ENCODE peak calls at places on chromosomes 5 and 9, in six cellular contexts. One of them, this sample, is unnamed.

GRCh38 chr5:124104813-124105212 is 592.8 kb downstream of the CSNK1G3 start:
- DNase-seq in K562: no peak
- DNase-seq in GM12878: no peak
- DNase-seq in HepG2: no peak
- DNase-seq in A549: no peak
- DNase-seq in endothelial cell of umbilical vein: no peak
- DNase-seq in this sample: no peak

GRCh38 chr5:140767444-140767843 is 18.5 kb upstream of the PCDHA1 start:
- DNase-seq in HepG2: no peak
- DNase-seq in endothelial cell of umbilical vein: no peak
- DNase-seq in A549: no peak
- DNase-seq in K562: no peak
- DNase-seq in GM12878: no peak
- DNase-seq in this sample: no peak

GRCh38 chr5:38009754-38010386 is 170.0 kb upstream of the GDNF start:
- DNase-seq in A549: no peak
- DNase-seq in GM12878: no peak
- DNase-seq in endothelial cell of umbilical vein: no peak
- DNase-seq in HepG2: no peak
- DNase-seq in K562: no peak
- DNase-seq in this sample: no peak

GRCh38 chr5:5881294-5881693 is 458.8 kb downstream of the ICE1 start:
- DNase-seq in endothelial cell of umbilical vein: no peak
- DNase-seq in K562: no peak
- DNase-seq in HepG2: no peak
- DNase-seq in A549: no peak
- DNase-seq in GM12878: no peak
- DNase-seq in this sample: no peak

GRCh38 chr5:135079760-135080159 is 45.7 kb upstream of the PITX1 start:
- DNase-seq in A549: no peak
- DNase-seq in HepG2: no peak
- DNase-seq in endothelial cell of umbilical vein: no peak
- DNase-seq in K562: no peak
- DNase-seq in GM12878: no peak
- DNase-seq in this sample: no peak

GRCh38 chr5:95843733-95844223 is 21.3 kb upstream of the GLRX start:
- DNase-seq in K562: no peak
- DNase-seq in endothelial cell of umbilical vein: no peak
- DNase-seq in HepG2: no peak
- DNase-seq in A549: no peak
- DNase-seq in GM12878: no peak
- DNase-seq in this sample: no peak

GRCh38 chr5:26761040-26761439 is 277.3 kb downstream of the CDH9 start:
- DNase-seq in GM12878: no peak
- DNase-seq in HepG2: no peak
- DNase-seq in endothelial cell of umbilical vein: no peak
- DNase-seq in A549: no peak
- DNase-seq in K562: no peak
- DNase-seq in this sample: no peak

GRCh38 chr5:36160617-36161016 is 8.7 kb downstream of the SKP2 start:
- DNase-seq in A549: no peak
- DNase-seq in endothelial cell of umbilical vein: no peak
- DNase-seq in K562: no peak
- DNase-seq in GM12878: no peak
- DNase-seq in HepG2: no peak
- DNase-seq in this sample: no peak

GRCh38 chr9:131179561-131180219 is 54.3 kb downstream of the NUP214 start:
- DNase-seq in A549: no peak
- DNase-seq in endothelial cell of umbilical vein: peak; percentile 6
- DNase-seq in GM12878: peak; percentile 28
- DNase-seq in HepG2: no peak
- DNase-seq in K562: no peak
- DNase-seq in this sample: no peak

GRCh38 chr5:73357576-73357975 is 91.0 kb downstream of the FOXD1 start:
- DNase-seq in K562: no peak
- DNase-seq in A549: no peak
- DNase-seq in HepG2: no peak
- DNase-seq in GM12878: no peak
- DNase-seq in endothelial cell of umbilical vein: no peak
- DNase-seq in this sample: no peak

GRCh38 chr9:88889386-88889785 is 101.9 kb upstream of the S1PR3 start:
- DNase-seq in K562: no peak
- DNase-seq in A549: no peak
- DNase-seq in endothelial cell of umbilical vein: peak; percentile 9
- DNase-seq in HepG2: no peak
- DNase-seq in GM12878: no peak
- DNase-seq in this sample: no peak

GRCh38 chr9:118929317-118929716 is 439.9 kb downstream of the BRINP1 start:
- DNase-seq in K562: no peak
- DNase-seq in endothelial cell of umbilical vein: no peak
- DNase-seq in HepG2: no peak
- DNase-seq in A549: no peak
- DNase-seq in GM12878: no peak
- DNase-seq in this sample: no peak

GRCh38 chr5:173917788-173918786 is 29.9 kb downstream of the CPEB4 start:
- DNase-seq in HepG2: peak; percentile 37
- DNase-seq in endothelial cell of umbilical vein: peak; percentile 93
- DNase-seq in K562: peak; percentile 54
- DNase-seq in A549: peak; percentile 83
- DNase-seq in GM12878: peak; percentile 86
- DNase-seq in this sample: peak; percentile 87

GRCh38 chr5:68033961-68034581 is 181.5 kb upstream of the PIK3R1 start:
- DNase-seq in endothelial cell of umbilical vein: peak; percentile 15
- DNase-seq in A549: no peak
- DNase-seq in K562: no peak
- DNase-seq in HepG2: no peak
- DNase-seq in GM12878: no peak
- DNase-seq in this sample: no peak

GRCh38 chr5:145838276-145838675 is 3.1 kb upstream of the PRELID2 start:
- DNase-seq in HepG2: peak; percentile 19
- DNase-seq in K562: no peak
- DNase-seq in endothelial cell of umbilical vein: no peak
- DNase-seq in GM12878: no peak
- DNase-seq in A549: no peak
- DNase-seq in this sample: no peak

GRCh38 chr9:83701769-83702168 is 6.0 kb downstream of the UBQLN1 start:
- DNase-seq in A549: no peak
- DNase-seq in K562: no peak
- DNase-seq in endothelial cell of umbilical vein: peak; percentile 88
- DNase-seq in HepG2: no peak
- DNase-seq in GM12878: no peak
- DNase-seq in this sample: no peak

GRCh38 chr9:89902450-89902849 is 297.6 kb downstream of the GADD45G start:
- DNase-seq in endothelial cell of umbilical vein: no peak
- DNase-seq in GM12878: no peak
- DNase-seq in K562: no peak
- DNase-seq in A549: no peak
- DNase-seq in HepG2: no peak
- DNase-seq in this sample: no peak

GRCh38 chr5:65394078-65394477 is 87.6 kb downstream of the ADAMTS6 start:
- DNase-seq in K562: no peak
- DNase-seq in HepG2: peak; percentile 12
- DNase-seq in endothelial cell of umbilical vein: peak; percentile 17
- DNase-seq in GM12878: no peak
- DNase-seq in A549: no peak
- DNase-seq in this sample: no peak

GRCh38 chr9:84343111-84343521 is 2.6 kb upstream of the SLC28A3 start:
- DNase-seq in K562: no peak
- DNase-seq in HepG2: no peak
- DNase-seq in A549: no peak
- DNase-seq in GM12878: no peak
- DNase-seq in endothelial cell of umbilical vein: no peak
- DNase-seq in this sample: no peak

GRCh38 chr5:99034336-99034735 is 105.5 kb upstream of the CHD1 start:
- DNase-seq in A549: no peak
- DNase-seq in endothelial cell of umbilical vein: peak; percentile 58
- DNase-seq in GM12878: no peak
- DNase-seq in K562: no peak
- DNase-seq in HepG2: no peak
- DNase-seq in this sample: no peak

GRCh38 chr5:68777145-68777544 is 316.7 kb upstream of the SLC30A5 start:
- DNase-seq in A549: no peak
- DNase-seq in K562: no peak
- DNase-seq in GM12878: no peak
- DNase-seq in HepG2: no peak
- DNase-seq in endothelial cell of umbilical vein: no peak
- DNase-seq in this sample: no peak

GRCh38 chr5:30197662-30198061 is 995.8 kb upstream of the CDH6 start:
- DNase-seq in GM12878: no peak
- DNase-seq in K562: no peak
- DNase-seq in endothelial cell of umbilical vein: no peak
- DNase-seq in HepG2: no peak
- DNase-seq in A549: no peak
- DNase-seq in this sample: peak; percentile 6
- TF ChIP-seq MAX in GM12878: no peak
- TF ChIP-seq MAX in K562: no peak
- TF ChIP-seq MAX in endothelial cell of umbilical vein: no peak
- TF ChIP-seq MAX in HepG2: no peak
- TF ChIP-seq MAX in A549: no peak
- TF ChIP-seq MAX in this sample: no peak

GRCh38 chr9:134386951-134387831 is 60.9 kb downstream of the RXRA start:
- DNase-seq in A549: no peak
- DNase-seq in GM12878: no peak
- DNase-seq in K562: no peak
- DNase-seq in HepG2: no peak
- DNase-seq in endothelial cell of umbilical vein: no peak
- DNase-seq in this sample: no peak
- TF ChIP-seq POLR2A in A549: no peak
- TF ChIP-seq POLR2A in GM12878: no peak
- TF ChIP-seq POLR2A in K562: no peak
- TF ChIP-seq POLR2A in HepG2: no peak
- TF ChIP-seq POLR2A in endothelial cell of umbilical vein: no peak
- TF ChIP-seq POLR2A in this sample: no peak

GRCh38 chr5:152532714-152533113 is 127.6 kb upstream of the NMUR2 start:
- DNase-seq in A549: peak; percentile 28
- DNase-seq in GM12878: peak; percentile 15
- DNase-seq in HepG2: peak; percentile 33
- DNase-seq in K562: no peak
- DNase-seq in endothelial cell of umbilical vein: peak; percentile 47
- DNase-seq in this sample: peak; percentile 56
- TF ChIP-seq MYC in A549: no peak
- TF ChIP-seq MYC in GM12878: no peak
- TF ChIP-seq MYC in HepG2: no peak
- TF ChIP-seq MYC in K562: no peak
- TF ChIP-seq MYC in endothelial cell of umbilical vein: no peak
- TF ChIP-seq MYC in this sample: no peak

DNA sequence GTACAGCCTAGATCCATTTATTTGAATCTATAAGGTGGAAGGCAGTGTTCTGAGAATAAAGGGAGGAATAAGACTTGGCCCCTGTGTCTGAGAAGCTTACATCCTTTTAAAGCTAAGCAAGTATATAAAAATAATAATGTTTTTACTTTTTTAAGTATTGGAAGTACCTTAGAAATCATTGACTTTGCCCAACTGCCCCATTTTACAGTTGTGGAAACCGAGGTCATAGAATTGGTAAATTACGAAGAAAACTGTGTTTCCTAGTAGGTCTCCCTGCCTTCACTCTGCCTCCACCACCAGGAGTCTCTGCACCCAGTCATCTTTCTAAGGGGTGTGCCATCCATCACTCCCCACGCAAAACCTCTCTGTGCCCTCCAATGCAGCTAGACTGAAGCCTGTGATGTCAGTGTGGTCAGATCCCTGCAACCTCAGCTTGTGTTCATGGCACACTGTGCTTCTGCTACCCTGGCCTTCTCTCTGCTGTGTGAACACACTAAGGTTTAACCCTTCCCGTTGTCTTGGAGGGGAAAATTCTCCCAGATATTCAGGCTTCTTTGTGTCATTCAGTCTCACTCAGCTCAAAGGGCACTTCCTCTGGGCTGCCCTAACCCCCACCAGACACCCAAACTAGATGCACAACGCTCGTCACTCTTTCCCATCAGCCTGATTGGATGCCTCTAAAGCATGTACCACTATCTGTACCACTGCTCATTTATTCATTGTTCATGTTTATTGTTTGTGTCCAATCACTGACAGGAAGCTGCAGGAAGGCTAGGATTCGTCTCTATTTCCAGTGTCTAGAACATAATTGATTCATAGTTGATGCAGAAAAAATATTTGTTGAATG is 18.2 kb downstream of the ADRB2 start:
- DNase-seq in HepG2: no peak
- DNase-seq in K562: no peak
- DNase-seq in endothelial cell of umbilical vein: no peak
- DNase-seq in A549: no peak
- DNase-seq in GM12878: no peak
- DNase-seq in this sample: no peak
- TF ChIP-seq MAX in HepG2: no peak
- TF ChIP-seq MAX in K562: no peak
- TF ChIP-seq MAX in endothelial cell of umbilical vein: no peak
- TF ChIP-seq MAX in A549: no peak
- TF ChIP-seq MAX in GM12878: no peak
- TF ChIP-seq MAX in this sample: no peak